ENCODE peak calls at places on chromosome 5, in four cellular contexts. One of them, this sample, is unnamed.

GRCh38 chr5:32403760-32404159 is 40.8 kb downstream of the ZFR start:
- DNase-seq in neuronal stem cell: no peak
- DNase-seq in tibial nerve: no peak
- DNase-seq in OCI-LY7: no peak
- DNase-seq in this sample: no peak

GRCh38 chr5:8726383-8727036 is 819.4 kb downstream of the SEMA5A start:
- DNase-seq in neuronal stem cell: no peak
- DNase-seq in tibial nerve: no peak
- DNase-seq in OCI-LY7: no peak
- DNase-seq in this sample: no peak

GRCh38 chr5:65105301-65105700 is 336.6 kb downstream of the CWC27 start:
- DNase-seq in neuronal stem cell: no peak
- DNase-seq in tibial nerve: no peak
- DNase-seq in OCI-LY7: peak
- DNase-seq in this sample: no peak

GRCh38 chr5:142235050-142235797 is 89.6 kb downstream of the SPRY4 start:
- DNase-seq in neuronal stem cell: peak
- DNase-seq in tibial nerve: no peak
- DNase-seq in OCI-LY7: no peak
- DNase-seq in this sample: no peak

GRCh38 chr5:125639858-125640257 is 783.4 kb upstream of the GRAMD2B start:
- DNase-seq in neuronal stem cell: no peak
- DNase-seq in tibial nerve: no peak
- DNase-seq in OCI-LY7: no peak
- DNase-seq in this sample: no peak

GRCh38 chr5:174328626-174329299 is 283.3 kb downstream of the NSG2 start:
- DNase-seq in neuronal stem cell: no peak
- DNase-seq in tibial nerve: no peak
- DNase-seq in OCI-LY7: no peak
- DNase-seq in this sample: no peak

GRCh38 chr5:10662661-10663245 is 98.3 kb downstream of the DAP start:
- DNase-seq in neuronal stem cell: no peak
- DNase-seq in tibial nerve: no peak
- DNase-seq in OCI-LY7: no peak
- DNase-seq in this sample: no peak

GRCh38 chr5:174897281-174897950 is 173.0 kb downstream of the MSX2 start:
- DNase-seq in neuronal stem cell: no peak
- DNase-seq in tibial nerve: no peak
- DNase-seq in OCI-LY7: no peak
- DNase-seq in this sample: no peak

GRCh38 chr5:74281191-74281590 is 359.3 kb downstream of the ENC1 start:
- DNase-seq in neuronal stem cell: no peak
- DNase-seq in tibial nerve: no peak
- DNase-seq in OCI-LY7: no peak
- DNase-seq in this sample: no peak

GRCh38 chr5:181054138-181054537 is 14.1 kb downstream of the BTNL9 start:
- DNase-seq in neuronal stem cell: no peak
- DNase-seq in tibial nerve: no peak
- DNase-seq in OCI-LY7: no peak
- DNase-seq in this sample: no peak
- H3K4me3 ChIP-seq in neuronal stem cell: no peak
- H3K4me3 ChIP-seq in tibial nerve: no peak
- H3K4me3 ChIP-seq in OCI-LY7: peak
- H3K4me3 ChIP-seq in this sample: peak

DNA sequence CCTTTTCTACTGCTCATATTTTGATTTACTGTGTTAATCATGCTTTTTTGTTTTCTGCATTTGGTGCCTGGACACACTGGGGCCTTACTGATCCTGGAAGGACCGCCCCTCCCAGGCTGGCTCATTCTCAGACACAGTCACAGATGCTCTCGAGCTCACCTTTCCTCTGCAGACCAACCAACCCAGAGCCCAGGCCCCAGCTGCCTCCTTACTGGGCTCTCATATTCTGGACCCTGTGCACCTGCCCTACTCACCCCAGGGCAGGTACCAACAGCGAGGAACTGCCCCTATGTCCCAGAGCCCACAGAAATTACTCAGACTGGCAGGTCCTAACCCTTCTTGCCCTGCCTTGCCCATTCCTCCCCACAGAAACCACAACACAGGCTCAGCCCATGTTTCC is 6.6 kb upstream of the OR2V2 start:
- DNase-seq in neuronal stem cell: no peak
- DNase-seq in tibial nerve: no peak
- DNase-seq in OCI-LY7: no peak
- DNase-seq in this sample: no peak
- H3K27ac ChIP-seq in neuronal stem cell: no peak
- H3K27ac ChIP-seq in tibial nerve: no peak
- H3K27ac ChIP-seq in OCI-LY7: no peak
- H3K27ac ChIP-seq in this sample: no peak

GRCh38 chr5:119318256-119318914 is 37.4 kb upstream of the TNFAIP8 start:
- DNase-seq in neuronal stem cell: no peak
- DNase-seq in tibial nerve: no peak
- DNase-seq in OCI-LY7: peak
- DNase-seq in this sample: no peak

GRCh38 chr5:119313876-119314605 is 41.8 kb upstream of the TNFAIP8 start:
- DNase-seq in neuronal stem cell: no peak
- DNase-seq in tibial nerve: no peak
- DNase-seq in OCI-LY7: no peak
- DNase-seq in this sample: no peak

GRCh38 chr5:119313207-119313606 is 42.6 kb upstream of the TNFAIP8 start:
- DNase-seq in neuronal stem cell: no peak
- DNase-seq in tibial nerve: peak
- DNase-seq in OCI-LY7: no peak
- DNase-seq in this sample: no peak

GRCh38 chr5:119316116-119316515 is 39.7 kb upstream of the TNFAIP8 start:
- DNase-seq in neuronal stem cell: no peak
- DNase-seq in tibial nerve: peak
- DNase-seq in OCI-LY7: no peak
- DNase-seq in this sample: no peak

DNA sequence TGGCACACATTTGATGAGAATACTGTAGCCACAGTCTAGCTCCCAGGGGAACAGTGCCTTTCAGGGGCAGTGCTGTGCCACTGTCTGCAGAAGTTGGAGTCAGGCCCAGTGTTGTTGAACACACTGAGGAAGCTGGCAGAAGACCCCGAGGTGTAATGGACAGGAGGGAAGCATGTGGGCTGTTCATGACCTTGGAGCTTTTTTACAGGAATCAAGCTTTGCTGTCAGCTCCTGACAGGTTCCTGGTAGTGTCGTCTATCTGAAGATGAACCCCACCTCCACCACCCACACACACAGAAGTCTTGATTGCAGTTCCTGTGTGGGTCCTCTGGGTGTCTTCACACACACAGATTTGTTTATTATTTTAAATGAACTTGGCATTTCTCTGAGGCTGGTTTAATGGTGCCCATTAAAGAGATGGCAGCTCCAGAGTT is 40.3 kb upstream of the TNFAIP8 start:
- DNase-seq in neuronal stem cell: no peak
- DNase-seq in tibial nerve: peak
- DNase-seq in OCI-LY7: peak
- DNase-seq in this sample: peak
- H3K4me3 ChIP-seq in neuronal stem cell: no peak
- H3K4me3 ChIP-seq in tibial nerve: no peak
- H3K4me3 ChIP-seq in OCI-LY7: peak
- H3K4me3 ChIP-seq in this sample: no peak

DNA sequence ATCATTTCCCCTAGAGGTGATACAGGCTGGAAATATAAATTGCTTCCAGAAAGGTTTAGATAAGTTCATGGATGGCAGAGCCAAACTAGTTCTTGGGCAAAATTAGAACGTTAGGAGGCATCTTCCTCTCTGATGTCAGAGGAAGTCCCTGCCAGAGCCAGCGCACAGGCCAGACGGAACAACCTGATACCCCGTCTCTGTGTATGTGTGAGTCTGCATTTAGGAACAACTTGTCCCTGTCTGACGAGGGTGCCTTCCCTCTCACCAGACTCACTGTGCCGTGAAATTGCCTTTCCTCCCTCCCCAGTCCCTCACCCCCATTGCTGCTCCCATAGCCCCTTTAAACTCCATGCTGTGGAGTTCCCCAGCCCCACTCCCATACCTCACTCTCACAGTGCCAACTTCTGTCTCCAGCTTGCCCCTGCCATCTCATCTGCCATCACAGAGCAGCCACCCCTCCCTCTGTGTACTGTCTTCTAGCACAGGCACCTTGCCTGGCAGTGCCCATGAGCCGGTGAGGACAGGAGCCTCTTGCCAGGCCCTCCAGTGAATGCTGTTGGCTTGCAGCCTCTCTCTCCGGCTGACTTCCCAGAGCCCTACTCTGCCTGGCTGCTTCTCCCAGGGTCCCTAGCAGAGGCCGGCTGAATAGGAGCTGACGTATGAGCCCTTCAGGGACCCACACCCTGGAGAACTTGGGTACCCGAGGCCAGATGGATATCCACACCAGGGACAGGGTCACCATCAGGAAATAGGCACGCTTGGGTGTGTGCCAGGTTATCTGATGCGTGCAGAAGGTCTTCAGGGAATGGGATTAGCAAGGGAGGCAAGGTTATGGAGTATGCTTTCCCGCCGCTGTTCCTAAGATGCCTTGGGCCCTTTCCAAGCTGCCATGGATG is 26.7 kb downstream of the UNC5A start:
- DNase-seq in neuronal stem cell: no peak
- DNase-seq in tibial nerve: no peak
- DNase-seq in OCI-LY7: no peak
- DNase-seq in this sample: no peak
- H3K27ac ChIP-seq in neuronal stem cell: no peak
- H3K27ac ChIP-seq in tibial nerve: no peak
- H3K27ac ChIP-seq in OCI-LY7: no peak
- H3K27ac ChIP-seq in this sample: no peak

GRCh38 chr5:78576376-78576775 is 72.2 kb downstream of the LHFPL2 start:
- DNase-seq in neuronal stem cell: no peak
- DNase-seq in tibial nerve: no peak
- DNase-seq in OCI-LY7: no peak
- DNase-seq in this sample: no peak

GRCh38 chr5:78570646-78571045 is 77.9 kb downstream of the LHFPL2 start:
- DNase-seq in neuronal stem cell: no peak
- DNase-seq in tibial nerve: no peak
- DNase-seq in OCI-LY7: no peak
- DNase-seq in this sample: no peak

GRCh38 chr5:78574157-78574673 is 74.4 kb downstream of the LHFPL2 start:
- DNase-seq in neuronal stem cell: no peak
- DNase-seq in tibial nerve: no peak
- DNase-seq in OCI-LY7: peak
- DNase-seq in this sample: no peak

GRCh38 chr5:78574731-78575161 is 73.8 kb downstream of the LHFPL2 start:
- DNase-seq in neuronal stem cell: no peak
- DNase-seq in tibial nerve: no peak
- DNase-seq in OCI-LY7: peak
- DNase-seq in this sample: no peak

DNA sequence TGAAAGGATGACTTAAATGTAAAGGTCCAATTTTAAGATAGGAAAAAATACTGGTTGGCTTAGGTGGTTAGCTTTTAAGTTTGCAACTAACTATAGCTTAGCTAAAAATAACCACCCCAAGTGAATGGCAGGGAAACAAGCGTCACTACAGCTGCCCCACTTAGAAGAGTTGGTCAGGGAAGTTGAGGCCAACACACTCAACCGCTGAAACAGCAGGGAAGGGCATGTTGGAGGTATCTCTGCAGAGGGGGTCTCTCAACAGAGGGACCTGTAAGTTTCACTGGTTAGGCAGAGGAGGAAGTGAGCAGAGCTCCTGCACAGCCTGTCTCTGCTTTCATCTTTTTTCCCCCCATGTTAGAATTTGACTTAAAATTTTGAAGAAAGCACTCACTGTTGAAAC is 75.3 kb downstream of the LHFPL2 start:
- DNase-seq in neuronal stem cell: no peak
- DNase-seq in tibial nerve: no peak
- DNase-seq in OCI-LY7: peak
- DNase-seq in this sample: no peak
- H3K4me3 ChIP-seq in neuronal stem cell: no peak
- H3K4me3 ChIP-seq in tibial nerve: no peak
- H3K4me3 ChIP-seq in OCI-LY7: no peak
- H3K4me3 ChIP-seq in this sample: no peak